ENCODE peak calls at places on chromosomes 1 and 21, in nine cellular contexts. K is prostate gland; V is heart right ventricle; J is breast epithelium; L is fibroblast of lung; E is Karpas-422; Y is psoas muscle; G is left lung; R is CD8-positive, alpha-beta memory T cell. H is an unnamed sample.

GRCh38 chr1:203368624-203369451 is 17.9 kb upstream of the FMOD start:
- DNase-seq in K (no peak), V (peak; percentile 76), J (peak; percentile 70), L (peak; percentile 97), E (no peak), Y (peak; percentile 85), G (peak; percentile 55), R (no peak), H (no peak)

GRCh38 chr1:156101880-156102279 is 12.6 kb upstream of the LMNA start:
- DNase-seq in K (no peak), V (no peak), J (no peak), L (no peak), E (no peak), Y (peak; percentile 62), G (no peak), R (no peak), H (no peak)

GRCh38 chr1:170663441-170664282 is at the start of gene PRRX1:
- DNase-seq in K (no peak), V (peak; percentile 44), J (no peak), L (peak; percentile 64), E (no peak), Y (no peak), G (no peak), R (no peak), H (no peak)

GRCh38 chr1:34785231-34785874 is 4.3 kb downstream of the GJB3 start:
- DNase-seq in K (no peak), V (no peak), J (no peak), L (no peak), E (no peak), Y (no peak), G (no peak), R (no peak), H (no peak)

GRCh38 chr1:197776348-197777082 is 1.2 kb upstream of the DENND1B start:
- DNase-seq in K (no peak), V (no peak), J (no peak), L (peak; percentile 64), E (no peak), Y (no peak), G (no peak), R (no peak), H (no peak)

GRCh38 chr1:22262583-22262982 is 119.7 kb upstream of the WNT4 start:
- DNase-seq in K (no peak), V (no peak), J (no peak), L (no peak), E (peak; percentile 52), Y (no peak), G (no peak), R (no peak), H (no peak)

GRCh38 chr21:41207401-41208388 is 39.7 kb downstream of the BACE2 start:
- DNase-seq in K (peak; percentile 56), V (peak; percentile 69), J (peak; percentile 70), L (peak; percentile 84), E (no peak), Y (peak; percentile 70), G (no peak), R (no peak), H (no peak)

GRCh38 chr1:8257621-8258020 is 60.3 kb upstream of the SLC45A1 start:
- DNase-seq in K (no peak), V (no peak), J (no peak), L (no peak), E (no peak), Y (no peak), G (no peak), R (no peak), H (no peak)

GRCh38 chr1:22773981-22774471 is 63.4 kb downstream of the EPHB2 start:
- DNase-seq in K (peak; percentile 33), V (peak; percentile 44), J (peak; percentile 41), L (peak; percentile 74), E (no peak), Y (peak; percentile 81), G (peak; percentile 68), R (no peak), H (no peak)

GRCh38 chr1:174358344-174358743 is 89.4 kb upstream of the GPR52 start:
- DNase-seq in K (no peak), V (no peak), J (no peak), L (peak; percentile 57), E (no peak), Y (no peak), G (no peak), R (no peak), H (no peak)

GRCh38 chr1:6961905-6962304 is 176.7 kb downstream of the CAMTA1 start:
- DNase-seq in K (no peak), V (no peak), J (no peak), L (no peak), E (no peak), Y (no peak), G (no peak), R (no peak), H (no peak)

GRCh38 chr1:6359568-6360496 is 33.7 kb downstream of the ACOT7 start:
- DNase-seq in K (peak; percentile 56), V (peak; percentile 68), J (peak; percentile 54), L (peak; percentile 82), E (peak; percentile 71), Y (no peak), G (peak; percentile 80), R (peak; percentile 23), H (no peak)

DNA sequence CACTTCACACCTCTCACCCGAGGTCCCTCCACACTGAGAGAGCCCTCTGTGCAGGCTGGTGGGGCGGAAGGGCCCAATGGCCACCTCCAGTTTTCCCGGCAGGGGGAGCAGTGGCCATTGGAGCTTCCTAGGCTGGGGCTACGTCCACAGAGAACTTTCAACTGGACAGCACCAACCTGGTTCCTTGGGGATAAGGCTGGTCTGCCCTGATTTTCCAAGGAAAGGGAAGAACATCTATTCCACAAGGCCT is 20.3 kb upstream of the LAPTM5 start:
- DNase-seq in K (no peak), V (no peak), J (no peak), L (no peak), E (no peak), Y (no peak), G (no peak), R (no peak), H (no peak)
- H3K4me1 ChIP-seq in K (no peaks in the 10 kb centered on the region), V (peaks cover 4% of the 10 kb centered on the region), J (no peaks in the 10 kb centered on the region), L (no peaks in the 10 kb centered on the region), E (peaks cover 29% of the 10 kb centered on the region), Y (peaks cover 2% of the 10 kb centered on the region), G (no peaks in the 10 kb centered on the region), R (peaks cover 16% of the 10 kb centered on the region), H (no peaks in the 10 kb centered on the region)

GRCh38 chr1:19443321-19443720 is 42.0 kb downstream of the CAPZB start:
- DNase-seq in K (no peak), V (no peak), J (no peak), L (no peak), E (no peak), Y (no peak), G (no peak), R (no peak), H (no peak)
- H3K27ac ChIP-seq in K (peak overlapping the region; percentile 96), V (peak overlapping the region; percentile 70), J (peak overlapping the region; percentile 74), L (peak overlapping the region; percentile 84), E (no peak overlapping the region), Y (peak overlapping the region; percentile 30), G (peak overlapping the region; percentile 68), R (no peak overlapping the region), H (no peak overlapping the region)

DNA sequence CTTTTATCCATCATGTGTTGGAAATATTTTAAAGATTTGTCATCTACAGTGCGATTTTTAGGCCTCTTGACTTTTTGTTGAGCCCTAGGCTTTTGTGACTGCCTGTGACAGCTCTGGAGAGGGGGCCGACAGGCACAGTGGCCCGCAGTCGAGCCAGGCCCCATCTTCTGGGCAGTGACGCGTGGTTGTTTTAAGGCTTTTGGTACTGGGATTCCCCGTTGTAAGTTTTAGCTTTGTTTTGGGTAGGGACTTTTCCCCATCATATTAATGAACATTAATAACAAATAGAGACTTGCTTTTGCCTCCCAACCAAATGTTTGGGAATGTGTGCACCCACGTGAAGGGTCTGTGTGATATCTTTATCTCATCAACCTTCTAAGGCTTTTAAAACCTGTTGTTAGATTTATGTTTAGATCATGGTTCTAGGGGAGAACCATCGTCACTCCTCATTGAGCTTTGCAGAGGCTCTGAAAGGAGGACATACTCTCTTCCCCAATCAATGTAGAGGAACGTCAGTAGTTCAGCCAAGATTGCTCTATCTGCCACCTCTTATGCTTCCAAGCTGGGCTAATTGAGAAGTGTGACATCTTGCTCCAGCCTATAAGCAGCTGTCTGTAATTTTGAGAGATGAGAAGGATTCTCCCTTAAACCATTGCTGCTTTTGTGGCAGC is 34.6 kb downstream of the MAPKAPK2 start:
- DNase-seq in K (no peak), V (no peak), J (no peak), L (no peak), E (no peak), Y (no peak), G (no peak), R (no peak), H (no peak)
- H3K4me1 ChIP-seq in K (no peaks in the 10 kb centered on the region), V (peaks cover 89% of the 10 kb centered on the region), J (peaks cover under 1% of the 10 kb centered on the region), L (peaks cover 22% of the 10 kb centered on the region), E (no peaks in the 10 kb centered on the region), Y (peaks cover 90% of the 10 kb centered on the region), G (peaks cover 30% of the 10 kb centered on the region), R (peaks cover 55% of the 10 kb centered on the region), H (peaks cover 7% of the 10 kb centered on the region)

GRCh38 chr1:27632387-27633297 is 2.3 kb downstream of the FGR start:
- DNase-seq in K (no peak), V (no peak), J (no peak), L (no peak), E (peak; percentile 64), Y (no peak), G (no peak), R (no peak), H (no peak)
- H3K27ac ChIP-seq in K (peak overlapping the region; percentile 23), V (peak overlapping the region; percentile 84), J (peak overlapping the region; percentile 82), L (no peak overlapping the region), E (peak overlapping the region; percentile 98), Y (peak overlapping the region; percentile 50), G (peak overlapping the region; percentile 78), R (peak overlapping the region; percentile 2), H (no peak overlapping the region)

GRCh38 chr1:179873366-179873978 is 4.1 kb downstream of the TOR1AIP2 start:
- DNase-seq in K (no peak), V (no peak), J (no peak), L (no peak), E (no peak), Y (no peak), G (no peak), R (no peak), H (no peak)

GRCh38 chr1:179877586-179878265 is at the start of gene TOR1AIP2:
- DNase-seq in K (peak; percentile 90), V (peak; percentile 92), J (peak; percentile 86), L (peak; percentile 76), E (peak; percentile 96), Y (peak; percentile 94), G (peak; percentile 93), R (peak; percentile 78), H (peak; percentile 79)

GRCh38 chr1:179879797-179880196 is 2.2 kb upstream of the TOR1AIP2 start:
- DNase-seq in K (no peak), V (no peak), J (no peak), L (no peak), E (no peak), Y (no peak), G (no peak), R (no peak), H (no peak)

GRCh38 chr1:179875606-179876288 is 1.9 kb downstream of the TOR1AIP2 start:
- DNase-seq in K (no peak), V (no peak), J (no peak), L (no peak), E (no peak), Y (no peak), G (no peak), R (no peak), H (no peak)

GRCh38 chr1:179876289-179876715 is 1.3 kb downstream of the TOR1AIP2 start:
- DNase-seq in K (peak; percentile 16), V (no peak), J (no peak), L (peak; percentile 36), E (no peak), Y (no peak), G (no peak), R (no peak), H (no peak)
- H3K4me1 ChIP-seq in K (peaks cover 11% of the 10 kb centered on the region), V (peaks cover 36% of the 10 kb centered on the region), J (no peaks in the 10 kb centered on the region), L (no peaks in the 10 kb centered on the region), E (peaks cover 69% of the 10 kb centered on the region), Y (peaks cover 61% of the 10 kb centered on the region), G (peaks cover 13% of the 10 kb centered on the region), R (peaks cover 24% of the 10 kb centered on the region), H (no peaks in the 10 kb centered on the region)

H was measured in iPS DF 6.9.